ENCODE peak calls at places on chromosomes 5 and 9, in seven cellular contexts. One of them, this sample, is unnamed.

GRCh38 chr9:81798606-81799005 is 109.3 kb upstream of the TLE1 start:
- DNase-seq in HCT116: no peak
- DNase-seq in HS-5: no peak
- DNase-seq in Kasumi-1: no peak
- DNase-seq in fibroblast of mammary gland: no peak
- DNase-seq in cardiac fibroblast: no peak
- DNase-seq in A549: peak
- DNase-seq in this sample: no peak

GRCh38 chr9:121912812-121913627 is 180.1 kb downstream of the TTLL11 start:
- DNase-seq in HS-5: no peak
- DNase-seq in Kasumi-1: no peak
- DNase-seq in A549: peak
- DNase-seq in fibroblast of mammary gland: no peak
- DNase-seq in HCT116: no peak
- DNase-seq in cardiac fibroblast: no peak
- DNase-seq in this sample: no peak

GRCh38 chr5:148202531-148203092 is at the start of gene SPINK6:
- DNase-seq in A549: no peak
- DNase-seq in HS-5: peak
- DNase-seq in HCT116: no peak
- DNase-seq in cardiac fibroblast: no peak
- DNase-seq in Kasumi-1: no peak
- DNase-seq in fibroblast of mammary gland: peak
- DNase-seq in this sample: no peak

GRCh38 chr5:53430618-53431252 is 49.7 kb upstream of the FST start:
- DNase-seq in fibroblast of mammary gland: peak
- DNase-seq in A549: peak
- DNase-seq in Kasumi-1: peak
- DNase-seq in HS-5: peak
- DNase-seq in HCT116: peak
- DNase-seq in cardiac fibroblast: peak
- DNase-seq in this sample: no peak

GRCh38 chr5:179595916-179596315 is 27.6 kb downstream of the HNRNPH1 start:
- DNase-seq in HS-5: no peak
- DNase-seq in cardiac fibroblast: no peak
- DNase-seq in HCT116: no peak
- DNase-seq in Kasumi-1: no peak
- DNase-seq in A549: no peak
- DNase-seq in fibroblast of mammary gland: peak
- DNase-seq in this sample: no peak

GRCh38 chr5:118095100-118095499 is 893.2 kb downstream of the DTWD2 start:
- DNase-seq in cardiac fibroblast: no peak
- DNase-seq in A549: no peak
- DNase-seq in fibroblast of mammary gland: no peak
- DNase-seq in HCT116: no peak
- DNase-seq in HS-5: no peak
- DNase-seq in Kasumi-1: no peak
- DNase-seq in this sample: no peak

GRCh38 chr9:127199001-127199791 is 65.4 kb upstream of the GARNL3 start:
- DNase-seq in cardiac fibroblast: peak
- DNase-seq in fibroblast of mammary gland: peak
- DNase-seq in A549: peak
- DNase-seq in Kasumi-1: peak
- DNase-seq in HCT116: peak
- DNase-seq in HS-5: peak
- DNase-seq in this sample: peak

GRCh38 chr5:151905639-151906038 is 19.0 kb downstream of the GLRA1 start:
- DNase-seq in Kasumi-1: no peak
- DNase-seq in A549: no peak
- DNase-seq in cardiac fibroblast: no peak
- DNase-seq in HCT116: no peak
- DNase-seq in fibroblast of mammary gland: no peak
- DNase-seq in HS-5: no peak
- DNase-seq in this sample: no peak

This sample was measured in T-helper 2 cell treated with Interferon-gamma antibody and Interleukin-4, amounts not matched to agents 5 μg/mL and 100 μg/mL, for 36 hours.